ENCODE peak calls at places on chromosomes 3 and 15, in eight cellular contexts. K is NCI-H69; C is iris pigment epithelial cell; Y is lower leg skin; H is endothelial cell; U is progenitor cell of endocrine pancreas; Q is activated naive CD8-positive, alpha-beta T cell treated with anti-CD3 and anti-CD28 coated beads, Interleukin-2, amount 50 U/mL, for 24 hours; N is amniotic stem cell. L is an unnamed sample.

GRCh38 chr3:70245746-70246525 is 66.5 kb downstream of the MDFIC2 start:
- DNase-seq in H (no peak), U (no peak), K (no peak), Q (no peak), N (no peak), C (no peak), Y (no peak), L (no peak)

GRCh38 chr15:67307156-67307555 is 52.6 kb downstream of the IQCH start:
- DNase-seq in K (no peak), H (no peak), N (no peak), C (peak), U (no peak), Y (no peak), Q (no peak), L (no peak)

GRCh38 chr15:81299630-81300273 is 24.2 kb downstream of the STARD5 start:
- DNase-seq in N (no peak), C (no peak), U (no peak), Q (no peak), H (no peak), Y (no peak), K (no peak), L (no peak)

GRCh38 chr3:123841476-123842238 is 42.5 kb downstream of the MYLK start:
- DNase-seq in H (no peak), N (no peak), Y (no peak), C (peak), U (no peak), K (no peak), Q (no peak), L (no peak)

GRCh38 chr3:41485484-41485883 is 286.2 kb downstream of the CTNNB1 start:
- DNase-seq in K (no peak), Y (no peak), Q (no peak), U (no peak), N (no peak), H (no peak), C (no peak), L (no peak)

GRCh38 chr15:82830427-82831173 is 21.2 kb downstream of the WHAMM start:
- DNase-seq in K (no peak), C (no peak), Y (no peak), U (no peak), N (no peak), H (no peak), Q (no peak), L (no peak)

GRCh38 chr15:68228143-68228970 is 1.2 kb downstream of the CLN6 start:
- DNase-seq in K (peak), Q (no peak), U (no peak), C (peak), Y (peak), N (no peak), H (no peak), L (no peak)

GRCh38 chr15:31259562-31260252 is 66.9 kb upstream of the KLF13 start:
- DNase-seq in Q (no peak), H (no peak), Y (no peak), U (no peak), C (no peak), K (no peak), N (no peak), L (no peak)

GRCh38 chr15:98751767-98752166 is 103.4 kb downstream of the IGF1R start:
- DNase-seq in U (no peak), Q (no peak), C (no peak), Y (no peak), H (no peak), K (peak), N (no peak), L (no peak)

GRCh38 chr3:133994166-133994910 is 35.4 kb downstream of the SLCO2A1 start:
- DNase-seq in Y (no peak), N (no peak), C (no peak), Q (no peak), U (no peak), H (no peak), K (no peak), L (no peak)

L was measured in activated T-cell treated with anti-CD3 and anti-CD28 coated beads, Interleukin-2, amount 50 U/mL, for 72 hours.